ENCODE peak calls at places on chromosomes 6 and 20, in eight cellular contexts. P is esophagus squamous epithelium; J is psoas muscle; A is SK-N-SH; N is brain microvascular endothelial cell; R is OCI-LY7; S is CD8-positive, alpha-beta memory T cell; T is RWPE2. C is an unnamed sample.

GRCh38 chr6:12269100-12269499 is 21.1 kb upstream of the EDN1 start:
- DNase-seq in T (no peak), S (no peak), N (no peak), A (no peak), P (no peak), J (no peak), R (no peak), C (no peak)

GRCh38 chr20:49889943-49890650 is 25.2 kb downstream of the SPATA2 start:
- DNase-seq in P (no peak), J (no peak), T (peak), N (no peak), A (no peak), R (no peak), S (no peak), C (no peak)

GRCh38 chr6:141451176-141451507 is 681.6 kb upstream of the GJE1 start:
- DNase-seq in T (no peak), S (no peak), P (no peak), A (no peak), J (no peak), N (no peak), R (no peak), C (no peak)

GRCh38 chr6:395432-396125 is 4.0 kb downstream of the IRF4 start:
- DNase-seq in N (no peak), J (no peak), S (no peak), R (no peak), T (no peak), P (no peak), A (no peak), C (no peak)

GRCh38 chr20:34715384-34715783 is 11.2 kb downstream of the TP53INP2 start:
- DNase-seq in A (no peak), P (no peak), S (no peak), N (no peak), R (no peak), J (no peak), T (peak), C (no peak)

GRCh38 chr20:59994697-59995122 is 36.5 kb downstream of the CDH26 start:
- DNase-seq in T (peak), P (no peak), J (no peak), N (no peak), S (no peak), A (no peak), R (no peak), C (no peak)

GRCh38 chr20:41181567-41181966 is 44.2 kb downstream of the PLCG1 start:
- DNase-seq in J (no peak), A (no peak), T (peak), P (no peak), R (no peak), N (no peak), S (no peak), C (no peak)

GRCh38 chr6:154367839-154368695 is 11.5 kb upstream of the IPCEF1 start:
- DNase-seq in N (no peak), R (no peak), P (no peak), T (peak), A (no peak), J (no peak), S (no peak), C (no peak)

GRCh38 chr6:74578339-74578738 is 627.5 kb downstream of the COL12A1 start:
- DNase-seq in N (peak), P (no peak), R (no peak), J (no peak), T (no peak), A (no peak), S (no peak), C (no peak)

GRCh38 chr20:58246346-58246745 is 17.9 kb upstream of the ANKRD60 start:
- DNase-seq in R (no peak), N (peak), P (no peak), A (no peak), S (no peak), T (peak), J (no peak), C (no peak)

GRCh38 chr6:38092462-38092861 is 272.9 kb downstream of the ZFAND3 start:
- DNase-seq in S (no peak), J (no peak), P (no peak), R (no peak), N (no peak), A (no peak), T (no peak), C (no peak)

GRCh38 chr6:38091626-38092025 is 272.1 kb downstream of the ZFAND3 start:
- DNase-seq in P (no peak), S (no peak), N (no peak), T (no peak), R (no peak), A (no peak), J (no peak), C (no peak)

GRCh38 chr6:38088010-38088409 is 268.5 kb downstream of the ZFAND3 start:
- DNase-seq in N (no peak), A (no peak), T (no peak), S (no peak), R (no peak), P (no peak), J (no peak), C (no peak)

DNA sequence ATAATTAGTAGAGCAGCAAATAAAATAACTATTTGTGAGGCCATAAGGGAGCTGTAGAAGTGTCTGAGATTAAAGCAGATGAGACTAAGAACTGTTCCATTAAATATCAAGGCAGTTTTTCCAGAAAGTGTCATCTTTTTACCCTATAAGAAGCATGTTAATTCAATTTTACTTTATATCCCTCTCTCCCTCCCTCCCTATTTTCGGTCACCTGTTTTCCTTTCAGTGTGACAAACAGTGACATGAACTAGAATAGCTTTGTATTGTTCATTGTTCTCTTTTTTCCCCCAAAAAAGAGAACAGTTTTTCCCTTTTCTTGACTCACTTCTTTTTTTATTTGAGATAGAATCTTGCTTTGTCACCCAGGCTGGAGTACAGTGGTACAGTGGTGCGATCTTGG is 269.3 kb downstream of the ZFAND3 start:
- DNase-seq in S (no peak), N (no peak), T (no peak), A (no peak), R (no peak), J (no peak), P (no peak), C (no peak)
- H3K27ac ChIP-seq in S (no peak), N (no peak), T (no peak), A (no peak), R (no peak), J (no peak), P (no peak), C (peak)

DNA sequence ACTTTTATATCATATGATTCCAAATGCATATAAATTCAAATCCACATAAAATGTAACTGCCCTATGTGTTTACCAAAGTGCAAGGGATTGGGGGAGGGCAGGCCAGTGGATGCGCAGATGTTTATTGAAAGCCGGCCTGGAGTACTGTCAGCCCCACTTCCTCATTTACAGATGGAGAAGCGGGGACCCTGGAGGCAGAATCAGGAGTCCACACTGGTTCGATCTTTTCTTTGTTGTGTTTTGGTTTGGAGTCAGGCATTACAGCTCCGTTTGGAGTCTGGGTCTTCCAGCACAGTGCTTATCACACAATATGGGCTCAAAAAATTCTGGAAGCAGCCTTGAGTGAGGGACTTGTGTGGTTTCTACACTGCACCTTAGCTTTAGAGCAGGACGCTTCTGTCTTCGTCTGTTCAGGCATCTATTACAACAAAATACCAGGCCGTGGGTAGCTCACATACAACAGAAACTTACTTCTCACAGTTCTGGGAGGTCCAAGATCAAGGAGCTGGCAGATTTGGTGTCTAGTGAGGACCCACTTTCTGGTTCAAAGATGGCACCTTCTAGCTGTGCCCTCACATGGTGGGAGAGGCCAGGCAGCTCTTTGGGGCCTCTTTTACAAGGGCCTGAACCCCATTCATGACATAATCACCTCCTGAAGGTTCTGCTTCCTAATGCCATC is 140.1 kb downstream of the ZDHHC14 start:
- DNase-seq in J (no peak), S (no peak), T (no peak), P (no peak), N (no peak), R (no peak), A (no peak), C (no peak)
- H3K27ac ChIP-seq in J (no peak), S (peak), T (no peak), P (no peak), N (no peak), R (no peak), A (no peak), C (no peak)

GRCh38 chr6:8589941-8590676 is 154.8 kb upstream of the SLC35B3 start:
- DNase-seq in A (peak), P (no peak), R (no peak), T (no peak), S (no peak), N (no peak), J (no peak), C (no peak)
- H3K27ac ChIP-seq in A (no peak), P (no peak), R (no peak), T (no peak), S (no peak), N (no peak), J (no peak), C (no peak)

DNA sequence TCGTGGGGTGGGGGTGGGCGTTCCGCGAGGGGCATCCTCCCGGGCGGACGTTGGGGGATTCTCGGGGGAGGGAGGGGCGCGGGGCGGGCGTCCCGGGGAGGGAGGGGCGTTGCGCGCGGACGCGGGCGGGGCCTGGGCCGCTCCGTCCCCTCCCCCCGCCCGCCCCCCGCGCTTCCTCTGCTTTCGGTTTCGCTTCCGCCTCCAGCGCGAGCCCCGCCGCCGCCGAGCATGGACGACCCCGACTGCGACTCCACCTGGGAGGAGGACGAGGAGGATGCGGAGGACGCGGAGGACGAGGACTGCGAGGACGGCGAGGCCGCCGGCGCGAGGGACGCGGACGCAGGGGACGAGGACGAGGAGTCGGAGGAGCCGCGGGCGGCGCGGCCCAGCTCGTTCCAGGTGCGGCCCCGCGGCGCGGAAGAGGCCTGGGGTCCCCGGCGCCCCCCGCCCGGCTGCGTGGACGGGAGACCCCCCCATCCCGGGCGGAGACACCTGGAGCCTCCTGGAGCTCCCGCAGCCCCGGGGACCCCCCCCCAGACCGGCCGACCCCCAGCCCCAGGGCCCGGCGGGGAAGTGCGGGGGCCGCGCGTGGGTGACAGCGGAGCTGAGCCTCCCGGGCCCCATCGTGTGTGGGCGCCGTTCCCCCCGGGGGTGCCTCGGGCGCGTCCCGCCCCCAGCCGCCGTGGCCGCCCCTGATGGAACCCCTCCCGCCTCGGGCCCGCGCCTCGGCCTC is at the start of gene OGFR:
- DNase-seq in J (peak), P (no peak), R (peak), A (peak), S (peak), T (peak), N (no peak), C (peak)
- H3K27ac ChIP-seq in J (peak), P (peak), R (peak), A (peak), S (peak), T (peak), N (peak), C (peak)

GRCh38 chr20:22620342-22620741 is 36.0 kb upstream of the FOXA2 start:
- DNase-seq in R (no peak), N (no peak), A (no peak), S (no peak), T (no peak), P (no peak), J (no peak), C (no peak)

GRCh38 chr20:22619806-22620205 is 35.4 kb upstream of the FOXA2 start:
- DNase-seq in J (no peak), S (no peak), N (no peak), A (no peak), P (no peak), R (no peak), T (no peak), C (no peak)

GRCh38 chr20:22619272-22619671 is 34.9 kb upstream of the FOXA2 start:
- DNase-seq in N (no peak), P (no peak), R (no peak), S (no peak), T (no peak), J (no peak), A (no peak), C (no peak)

GRCh38 chr20:22626501-22626900 is 42.1 kb upstream of the FOXA2 start:
- DNase-seq in A (no peak), N (no peak), S (no peak), J (no peak), T (no peak), P (no peak), R (no peak), C (no peak)

DNA sequence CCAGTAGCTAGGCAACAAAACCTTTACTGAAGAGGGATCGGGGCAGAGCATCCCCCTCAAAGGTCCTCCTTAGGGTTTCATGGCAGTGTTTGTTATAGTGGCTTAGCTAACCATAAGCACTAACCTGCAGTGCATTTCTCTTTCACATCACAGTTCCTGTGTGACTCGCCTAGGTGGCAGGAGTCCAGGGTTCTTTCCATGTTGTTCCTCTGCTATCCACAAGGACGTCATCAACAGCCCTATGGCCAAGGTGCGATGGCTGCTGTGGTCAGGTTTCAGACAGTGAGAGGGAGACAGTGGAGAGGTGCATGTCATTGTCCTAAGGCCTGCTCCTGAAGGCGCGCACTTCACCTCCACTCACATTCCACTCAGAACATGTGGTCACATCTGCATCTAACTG is 38.8 kb upstream of the FOXA2 start:
- DNase-seq in J (no peak), T (no peak), S (no peak), P (no peak), A (no peak), N (no peak), R (no peak), C (no peak)
- H3K27ac ChIP-seq in J (no peak), T (no peak), S (no peak), P (no peak), A (no peak), N (no peak), R (no peak), C (no peak)

GRCh38 chr6:132961610-132962009 is 147.2 kb downstream of the RPS12 start:
- DNase-seq in T (no peak), P (no peak), A (no peak), S (no peak), J (no peak), N (no peak), R (peak), C (no peak)
- H3K27ac ChIP-seq in T (no peak), P (no peak), A (no peak), S (no peak), J (peak), N (no peak), R (no peak), C (no peak)

DNA sequence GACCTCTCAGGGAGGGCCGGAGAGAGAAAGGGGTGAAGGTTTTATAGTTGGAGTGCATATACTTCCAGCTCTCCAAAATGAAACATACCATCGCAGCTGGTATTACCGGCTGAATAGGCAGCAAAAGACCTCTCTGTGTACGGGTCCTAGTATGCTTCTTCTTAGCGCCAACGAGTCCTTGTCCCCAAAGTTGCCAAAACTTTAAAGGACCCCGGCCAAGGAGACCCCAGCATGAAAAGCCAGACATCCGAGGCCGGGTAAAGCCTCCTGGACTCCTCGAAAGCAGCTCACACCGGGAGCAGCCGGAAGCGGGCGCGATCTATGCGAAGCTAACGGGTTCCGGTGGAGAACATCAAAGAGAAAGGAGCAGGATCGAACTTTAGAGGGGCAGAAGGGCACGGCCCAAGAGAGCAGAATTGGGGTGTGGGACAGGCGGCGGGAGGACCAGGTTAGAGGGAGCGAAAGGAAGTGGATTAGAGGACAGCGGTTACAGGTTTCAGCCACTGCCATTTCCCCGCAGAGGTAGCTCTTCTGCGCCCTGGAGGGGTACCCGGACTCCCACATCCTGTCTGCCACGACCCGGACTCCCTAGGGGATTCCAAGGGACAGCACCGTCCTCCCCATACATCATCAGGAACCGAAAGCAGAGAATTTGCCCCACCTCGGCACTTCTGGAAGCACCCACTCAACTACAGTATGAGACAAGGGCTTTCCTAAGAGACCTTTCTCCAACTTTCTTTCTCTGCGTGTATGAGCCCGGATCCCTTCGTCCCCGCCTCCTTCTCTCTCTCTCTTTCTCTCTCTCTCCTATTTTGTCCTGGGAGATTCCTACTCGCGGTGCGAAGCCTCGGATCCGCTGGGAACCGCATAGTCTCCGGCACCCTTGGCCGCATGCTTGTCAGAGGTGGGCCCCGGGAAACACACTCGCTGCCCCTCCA is 602 bp upstream of the VGLL2 start:
- DNase-seq in N (no peak), J (no peak), A (peak), P (no peak), R (no peak), S (no peak), T (no peak), C (no peak)
- H3K27ac ChIP-seq in N (no peak), J (peak), A (no peak), P (no peak), R (no peak), S (no peak), T (no peak), C (no peak)

GRCh38 chr6:117463762-117464665 is 18.5 kb upstream of the DCBLD1 start:
- DNase-seq in N (peak), T (no peak), S (no peak), A (no peak), P (no peak), J (no peak), R (no peak), C (no peak)
- H3K27ac ChIP-seq in N (peak), T (peak), S (no peak), A (peak), P (no peak), J (no peak), R (no peak), C (no peak)